ENCODE peak calls at places on chromosomes 16 and 17, in eight cellular contexts. V, P, G, K, J, A, N and L are unnamed samples.

GRCh38 chr17:76251478-76252039 is 11.3 kb upstream of the RNF157 start:
- DNase-seq in P (no peak), A (no peak), N (no peak), V (no peak), K (no peak), J (peak; percentile 56), G (no peak), L (peak; percentile 61)

GRCh38 chr17:58968662-58969061 is 138.0 kb downstream of the TRIM37 start:
- DNase-seq in J (no peak), V (no peak), K (no peak), G (no peak), A (no peak), N (no peak), P (peak; percentile 43), L (no peak)

GRCh38 chr17:38621538-38621937 is 15.8 kb upstream of the SRCIN1 start:
- DNase-seq in N (no peak), V (no peak), J (no peak), P (no peak), K (no peak), A (no peak), G (no peak), L (no peak)

GRCh38 chr16:22174642-22175041 is 12.3 kb downstream of the SDR42E2 start:
- DNase-seq in G (no peak), N (no peak), A (no peak), P (no peak), V (no peak), J (no peak), K (no peak), L (peak; percentile 31)

GRCh38 chr17:10521949-10522348 is 3.6 kb upstream of the MYH1 start:
- DNase-seq in J (no peak), P (no peak), N (no peak), G (no peak), K (no peak), V (no peak), A (no peak), L (no peak)

GRCh38 chr17:75109047-75109406 is 742 bp upstream of the ARMC7 start:
- DNase-seq in K (no peak), P (peak; percentile 46), J (no peak), N (no peak), G (no peak), V (no peak), A (no peak), L (no peak)

GRCh38 chr17:60832206-60832605 is 154.6 kb downstream of the BCAS3 start:
- DNase-seq in P (no peak), K (no peak), A (peak; percentile 14), J (no peak), G (peak; percentile 2), V (no peak), N (no peak), L (no peak)

GRCh38 chr16:69924777-69925191 is 26.4 kb upstream of the CLEC18A start:
- DNase-seq in N (no peak), J (peak; percentile 85), P (no peak), K (no peak), V (no peak), G (no peak), A (no peak), L (no peak)

GRCh38 chr16:1871974-1872635 is at the start of gene MEIOB:
- DNase-seq in K (peak; percentile 13), N (peak; percentile 46), J (peak; percentile 20), G (no peak), A (peak; percentile 52), P (peak; percentile 50), V (peak; percentile 4), L (no peak)

GRCh38 chr16:85448557-85449194 is 164.4 kb upstream of the GSE1 start:
- DNase-seq in J (no peak), G (peak; percentile 85), K (peak; percentile 37), V (no peak), P (peak; percentile 58), A (no peak), N (no peak), L (no peak)

GRCh38 chr16:24491721-24492120 is 47.6 kb upstream of the RBBP6 start:
- DNase-seq in J (no peak), N (no peak), A (no peak), V (no peak), K (no peak), G (no peak), P (no peak), L (no peak)

GRCh38 chr16:72937360-72937759 is 110.6 kb downstream of the ZFHX3 start:
- DNase-seq in J (no peak), N (peak; percentile 19), A (no peak), G (no peak), V (no peak), P (no peak), K (no peak), L (no peak)

GRCh38 chr17:9875441-9875840 is 29.6 kb downstream of the RCVRN start:
- DNase-seq in P (no peak), V (no peak), G (no peak), A (no peak), N (no peak), J (peak; percentile 77), K (no peak), L (no peak)

GRCh38 chr16:86823895-86824671 is 245.7 kb downstream of the FOXL1 start:
- DNase-seq in G (no peak), J (peak; percentile 40), K (no peak), N (no peak), V (no peak), P (no peak), A (no peak), L (no peak)

GRCh38 chr16:71387045-71387871 is 28.7 kb downstream of the CALB2 start:
- DNase-seq in K (no peak), A (no peak), J (no peak), P (no peak), G (no peak), N (no peak), V (no peak), L (no peak)

GRCh38 chr16:22191089-22191965 is 14.8 kb upstream of the EEF2K start:
- DNase-seq in J (peak; percentile 95), G (peak; percentile 79), K (peak; percentile 95), A (peak; percentile 98), V (peak; percentile 99), N (peak; percentile 91), P (peak; percentile 100), L (peak; percentile 100)

GRCh38 chr17:11330871-11331270 is 89.9 kb downstream of the SHISA6 start:
- DNase-seq in P (no peak), K (no peak), A (peak; percentile 95), V (no peak), J (peak; percentile 42), N (no peak), G (no peak), L (no peak)

GRCh38 chr16:29820271-29820701 is at the start of gene MVP:
- DNase-seq in V (peak; percentile 51), N (peak; percentile 74), P (peak; percentile 72), G (no peak), K (peak; percentile 48), J (peak; percentile 75), A (peak; percentile 59), L (peak; percentile 56)

GRCh38 chr16:81515721-81516120 is 71.1 kb downstream of the CMIP start:
- DNase-seq in A (no peak), N (no peak), G (no peak), K (no peak), P (no peak), J (no peak), V (no peak), L (no peak)

GRCh38 chr17:81207610-81208581 is 14.9 kb downstream of the CEP131 start:
- DNase-seq in J (no peak), A (peak; percentile 55), N (no peak), V (no peak), G (no peak), P (no peak), K (no peak), L (no peak)

GRCh38 chr17:7702776-7703175 is 2.2 kb upstream of the EFNB3 start:
- DNase-seq in K (no peak), G (no peak), V (no peak), N (no peak), A (no peak), P (no peak), J (no peak), L (no peak)

GRCh38 chr16:17345043-17345442 is 125.7 kb downstream of the XYLT1 start:
- DNase-seq in J (no peak), V (no peak), N (no peak), A (no peak), G (no peak), K (no peak), P (no peak), L (peak; percentile 71)

GRCh38 chr17:17758443-17758842 is 77.2 kb downstream of the RAI1 start:
- DNase-seq in J (no peak), V (no peak), P (no peak), A (no peak), N (no peak), K (no peak), G (peak; percentile 88), L (no peak)